ENCODE peak calls at places on chromosome 12, in four cellular contexts. K, O, Q and U are unnamed samples.

GRCh38 chr12:71587012-71587411 is 76.6 kb downstream of the ZFC3H1 start:
- DNase-seq in Q (no peak), O (no peak), K (no peak), U (no peak)

GRCh38 chr12:52032431-52032796 is 18.8 kb upstream of the NR4A1 start:
- DNase-seq in K (peak), O (no peak), Q (no peak), U (peak)

GRCh38 chr12:131111446-131111845 is 157.7 kb downstream of the ADGRD1 start:
- DNase-seq in Q (no peak), O (no peak), K (no peak), U (no peak)

GRCh38 chr12:53999596-54000104 is 311 bp upstream of the HOXC9 start:
- DNase-seq in K (peak), Q (no peak), O (no peak), U (peak)

GRCh38 chr12:6215932-6216494 is 15.8 kb downstream of the CD9 start:
- DNase-seq in O (no peak), K (peak), Q (peak), U (peak)

GRCh38 chr12:11553871-11554533 is 95.5 kb upstream of the ETV6 start:
- DNase-seq in K (peak), O (no peak), Q (no peak), U (peak)

GRCh38 chr12:68686595-68687521 is at the start of gene NUP107:
- DNase-seq in Q (peak), O (peak), K (peak), U (peak)

GRCh38 chr12:29329411-29329810 is 51.6 kb downstream of the ERGIC2 start:
- DNase-seq in Q (no peak), O (no peak), K (no peak), U (no peak)

GRCh38 chr12:48779869-48780268 is 9.0 kb downstream of the ADCY6 start:
- DNase-seq in K (peak), Q (no peak), O (no peak), U (peak)

GRCh38 chr12:111780615-111781014 is 13.9 kb downstream of the ALDH2 start:
- DNase-seq in K (no peak), Q (no peak), O (no peak), U (no peak)

GRCh38 chr12:27573972-27574371 is 50.0 kb downstream of the PPFIBP1 start:
- DNase-seq in K (peak), Q (no peak), O (no peak), U (peak)

GRCh38 chr12:115383668-115384067 is 699.7 kb upstream of the TBX3 start:
- DNase-seq in K (peak), O (no peak), Q (no peak), U (peak)

GRCh38 chr12:113418213-113418879 is 3.8 kb upstream of the SDSL start:
- DNase-seq in Q (peak), K (no peak), O (no peak), U (peak)

GRCh38 chr12:54131641-54132280 is 57.0 kb downstream of the SMUG1 start:
- DNase-seq in K (no peak), Q (no peak), O (no peak), U (peak)

GRCh38 chr12:94779520-94779919 is 129.2 kb upstream of the TMCC3 start:
- DNase-seq in K (peak), Q (no peak), O (no peak), U (no peak)

GRCh38 chr12:26226629-26227375 is 31.4 kb downstream of the SSPN start:
- DNase-seq in K (peak), Q (no peak), O (no peak), U (peak)

GRCh38 chr12:10052111-10052913 is 21.8 kb downstream of the CLEC9A start:
- DNase-seq in Q (no peak), K (no peak), O (no peak), U (no peak)

GRCh38 chr12:117367006-117367638 is 5.7 kb upstream of the NOS1 start:
- DNase-seq in Q (peak), K (peak), O (no peak), U (peak)

GRCh38 chr12:124686001-124686884 is 118.8 kb upstream of the NCOR2 start:
- DNase-seq in Q (no peak), K (peak), O (no peak), U (peak)

GRCh38 chr12:46841891-46842290 is 16.1 kb upstream of the SLC38A4 start:
- DNase-seq in K (no peak), Q (no peak), O (no peak), U (no peak)

GRCh38 chr12:55874465-55874864 is 31.7 kb upstream of the MMP19 start:
- DNase-seq in K (no peak), O (no peak), Q (no peak), U (no peak)

GRCh38 chr12:6546016-6546415 is 9.8 kb downstream of the IFFO1 start:
- DNase-seq in O (no peak), Q (no peak), K (no peak), U (no peak)

GRCh38 chr12:53211476-53212381 is 4.7 kb upstream of the ITGB7 start:
- DNase-seq in Q (no peak), O (no peak), K (peak), U (no peak)

GRCh38 chr12:80754259-80754658 is 37.5 kb downstream of the MYF5 start:
- DNase-seq in Q (no peak), K (no peak), O (no peak), U (no peak)

GRCh38 chr12:30862486-30862885 is 64.1 kb upstream of the TSPAN11 start:
- DNase-seq in O (no peak), K (no peak), Q (no peak), U (peak)